ENCODE peak calls at places on chromosome 1, in eight cellular contexts. M is T follicular helper cell; U is activated naive CD4-positive, alpha-beta T cell treated with anti-CD3 and anti-CD28 coated beads, Interleukin-2, amount 50 U/mL, for 16 hours; Q is anterior cingulate cortex; T is thoracic aorta; R is activated CD8-positive, alpha-beta memory T cell treated with anti-CD3 and anti-CD28 coated beads, Interleukin-2, amount 50 U/mL, for 48 hours; F is RCC 7860; C is KG1. A is an unnamed sample.

GRCh38 chr1:86866665-86867064 is 47.3 kb downstream of the SELENOF start:
- DNase-seq in M (no peak), U (no peak), Q (no peak), T (no peak), R (no peak), F (no peak), C (no peak), A (no peak)

GRCh38 chr1:38577385-38577784 is 282.2 kb downstream of the RRAGC start:
- DNase-seq in M (no peak), U (no peak), Q (no peak), T (no peak), R (peak; percentile 30), F (no peak), C (no peak), A (no peak)

GRCh38 chr1:44848456-44849181 is 5.6 kb upstream of the PTCH2 start:
- DNase-seq in M (no peak), U (no peak), Q (no peak), T (no peak), R (no peak), F (no peak), C (no peak), A (peak; percentile 65)

GRCh38 chr1:208177656-208178055 is 66.5 kb downstream of the PLXNA2 start:
- DNase-seq in M (no peak), U (no peak), Q (no peak), T (no peak), R (no peak), F (no peak), C (no peak), A (no peak)

GRCh38 chr1:172472495-172472894 is 28.6 kb upstream of the PIGC start:
- DNase-seq in M (no peak), U (no peak), Q (no peak), T (no peak), R (no peak), F (no peak), C (no peak), A (no peak)

GRCh38 chr1:212452323-212453155 is 19.8 kb downstream of the NENF start:
- DNase-seq in M (no peak), U (no peak), Q (peak; percentile 57), T (peak; percentile 73), R (no peak), F (no peak), C (no peak), A (no peak)

GRCh38 chr1:3988431-3988830 is 88.4 kb upstream of the C1orf174 start:
- DNase-seq in M (no peak), U (no peak), Q (no peak), T (no peak), R (no peak), F (no peak), C (no peak), A (no peak)

GRCh38 chr1:121418369-121419049 is 233.7 kb downstream of the SRGAP2C start:
- DNase-seq in M (no peak), U (no peak), Q (no peak), T (no peak), R (no peak), F (no peak), C (no peak), A (no peak)

GRCh38 chr1:218718977-218719376 is 373.8 kb downstream of the TGFB2 start:
- DNase-seq in M (no peak), U (no peak), Q (no peak), T (no peak), R (no peak), F (no peak), C (no peak), A (no peak)

GRCh38 chr1:175969236-175969635 is 225.8 kb upstream of the TNR start:
- DNase-seq in M (no peak), U (no peak), Q (no peak), T (no peak), R (no peak), F (no peak), C (no peak), A (no peak)

A was measured in sciatic nerve.